ENCODE peak calls at places on chromosome 2, in nine cellular contexts. M is iPS-NIHi11; U is colonic mucosa; P is H7; J is activated B cell treated with CpG ODN at 0.5 μM for 24 hours; C is activated naive CD4-positive, alpha-beta T cell treated with Interleukin-2 at 50 U/mL for 16 hours; L is NCI-H1417; T is AG20443; G is mesenteric fat pad. Q is an unnamed sample.

GRCh38 chr2:64363848-64364247 is 90.1 kb upstream of the LGALSL start:
- DNase-seq in L (no peak), C (no peak), J (no peak), P (no peak), M (peak), U (no peak), T (no peak), G (no peak), Q (no peak)

GRCh38 chr2:106638043-106638442 is 150.9 kb downstream of the CD8B2 start:
- DNase-seq in C (no peak), J (no peak), U (no peak), L (peak), G (no peak), T (peak), M (peak), P (no peak), Q (no peak)

GRCh38 chr2:74391209-74391579 is 11.1 kb upstream of the DCTN1 start:
- DNase-seq in G (no peak), L (no peak), T (peak), C (no peak), J (no peak), U (no peak), M (no peak), P (no peak), Q (no peak)

GRCh38 chr2:29844713-29845320 is 76.6 kb downstream of the ALK start:
- DNase-seq in G (no peak), M (no peak), T (peak), C (no peak), J (no peak), L (no peak), P (no peak), U (no peak), Q (no peak)

GRCh38 chr2:85801871-85802270 is 48.1 kb downstream of the ATOH8 start:
- DNase-seq in G (peak), L (no peak), P (peak), T (no peak), J (no peak), U (no peak), M (no peak), C (no peak), Q (no peak)

GRCh38 chr2:46493241-46493970 is 14.0 kb downstream of the TMEM247 start:
- DNase-seq in T (peak), J (no peak), G (no peak), C (no peak), M (no peak), U (no peak), P (no peak), L (no peak), Q (no peak)

GRCh38 chr2:45052388-45052928 is 43.2 kb upstream of the SIX2 start:
- DNase-seq in G (no peak), T (no peak), L (no peak), M (no peak), C (no peak), P (no peak), J (no peak), U (no peak), Q (no peak)

GRCh38 chr2:79530443-79530842 is 17.6 kb downstream of the CTNNA2 start:
- DNase-seq in U (no peak), L (peak), G (no peak), J (no peak), M (no peak), C (no peak), P (no peak), T (no peak), Q (no peak)

GRCh38 chr2:143558665-143559064 is 429.4 kb downstream of the ARHGAP15 start:
- DNase-seq in L (no peak), C (no peak), G (no peak), J (no peak), T (peak), M (no peak), P (no peak), U (peak), Q (no peak)

GRCh38 chr2:120917876-120918275 is 182.2 kb downstream of the GLI2 start:
- DNase-seq in C (no peak), M (no peak), L (no peak), P (no peak), J (no peak), U (no peak), T (no peak), G (no peak), Q (no peak)

GRCh38 chr2:187783446-187783845 is 229.2 kb upstream of the TFPI start:
- DNase-seq in G (no peak), U (no peak), L (no peak), T (no peak), M (no peak), C (no peak), P (no peak), J (no peak), Q (no peak)

GRCh38 chr2:140808816-140809215 is 1322.0 kb downstream of the LRP1B start:
- DNase-seq in G (no peak), T (no peak), U (no peak), M (no peak), L (no peak), C (no peak), P (no peak), J (no peak), Q (no peak)

GRCh38 chr2:47336259-47337238 is 66.4 kb upstream of the MSH2 start:
- DNase-seq in U (peak), G (no peak), P (no peak), J (no peak), T (peak), M (no peak), L (no peak), C (no peak), Q (no peak)

GRCh38 chr2:222835142-222835822 is 25.6 kb upstream of the ACSL3 start:
- DNase-seq in L (peak), M (no peak), P (no peak), U (peak), J (no peak), G (no peak), T (no peak), C (no peak), Q (no peak)

GRCh38 chr2:38619458-38620164 is 16.9 kb upstream of the HNRNPLL start:
- DNase-seq in L (no peak), U (no peak), J (no peak), P (no peak), G (no peak), C (no peak), T (peak), M (no peak), Q (no peak)

GRCh38 chr2:84938194-84938879 is 32.6 kb upstream of the KCMF1 start:
- DNase-seq in U (no peak), M (no peak), P (no peak), J (no peak), T (no peak), C (peak), G (no peak), L (no peak), Q (no peak)

GRCh38 chr2:30613001-30613400 is 166.0 kb downstream of the LCLAT1 start:
- DNase-seq in M (no peak), G (no peak), L (no peak), P (no peak), J (no peak), T (no peak), U (no peak), C (no peak), Q (no peak)

GRCh38 chr2:159484537-159484936 is 131.8 kb downstream of the BAZ2B start:
- DNase-seq in U (no peak), T (no peak), L (no peak), G (no peak), P (no peak), J (no peak), C (no peak), M (no peak), Q (no peak)

GRCh38 chr2:236565879-236566402 is 3.7 kb upstream of the ACKR3 start:
- DNase-seq in G (no peak), M (no peak), L (peak), U (no peak), C (no peak), J (no peak), T (no peak), P (peak), Q (no peak)

GRCh38 chr2:228543117-228543516 is 361.6 kb upstream of the SPHKAP start:
- DNase-seq in U (no peak), M (no peak), T (no peak), C (no peak), J (no peak), P (no peak), L (no peak), G (no peak), Q (no peak)

GRCh38 chr2:99488587-99488998 is 1.2 kb downstream of the REV1 start:
- DNase-seq in P (peak), C (no peak), M (peak), G (no peak), T (no peak), J (no peak), L (peak), U (peak), Q (no peak)

GRCh38 chr2:70440621-70441020 is 113.0 kb downstream of the TGFA start:
- DNase-seq in M (no peak), T (no peak), G (no peak), C (peak), J (no peak), P (no peak), U (no peak), L (no peak), Q (no peak)

GRCh38 chr2:14975401-14975800 is 342.9 kb downstream of the LRATD1 start:
- DNase-seq in M (no peak), J (no peak), C (no peak), G (no peak), L (no peak), T (no peak), U (no peak), P (no peak), Q (no peak)

GRCh38 chr2:37441055-37441454 is 96.6 kb downstream of the QPCT start:
- DNase-seq in G (no peak), T (no peak), J (no peak), C (no peak), P (no peak), M (no peak), L (no peak), U (no peak), Q (no peak)

GRCh38 chr2:7573166-7573845 is 656.1 kb downstream of the RNF144A start:
- DNase-seq in C (no peak), P (no peak), L (no peak), U (no peak), T (no peak), G (no peak), M (no peak), J (no peak), Q (no peak)

GRCh38 chr2:234691226-234691600 is 194.3 kb upstream of the ARL4C start:
- DNase-seq in C (no peak), G (no peak), M (no peak), U (no peak), J (no peak), T (no peak), P (no peak), L (no peak), Q (no peak)

GRCh38 chr2:138470941-138471340 is 30.6 kb upstream of the SPOPL start:
- DNase-seq in J (no peak), P (no peak), U (no peak), C (no peak), T (no peak), M (no peak), G (no peak), L (no peak), Q (no peak)

GRCh38 chr2:148670773-148671172 is 26.2 kb downstream of the EPC2 start:
- DNase-seq in J (no peak), U (no peak), L (no peak), M (no peak), G (no peak), T (no peak), C (no peak), P (no peak), Q (no peak)

GRCh38 chr2:223076573-223076972 is 24.6 kb downstream of the KCNE4 start:
- DNase-seq in P (no peak), M (no peak), G (no peak), T (peak), C (no peak), J (no peak), U (no peak), L (no peak), Q (no peak)

GRCh38 chr2:60094450-60094929 is 459.0 kb downstream of the BCL11A start:
- DNase-seq in T (no peak), P (peak), M (no peak), G (no peak), U (peak), C (no peak), L (peak), J (no peak), Q (no peak)

GRCh38 chr2:28036307-28036706 is 145.8 kb downstream of the BABAM2 start:
- DNase-seq in T (peak), J (no peak), P (no peak), U (no peak), G (no peak), L (no peak), C (no peak), M (no peak), Q (no peak)

GRCh38 chr2:71299507-71299906 is 32.1 kb upstream of the ZNF638 start:
- DNase-seq in L (peak), G (no peak), C (no peak), T (peak), U (no peak), P (peak), J (no peak), M (peak), Q (no peak)

GRCh38 chr2:227462463-227462951 is 9.4 kb upstream of the AGFG1 start:
- DNase-seq in T (no peak), C (peak), L (no peak), U (no peak), J (peak), M (no peak), G (no peak), P (no peak), Q (no peak)

GRCh38 chr2:158753561-158754302 is 41.4 kb upstream of the DAPL1 start:
- DNase-seq in C (peak), M (peak), T (peak), U (peak), G (no peak), J (no peak), P (peak), L (peak), Q (peak)

GRCh38 chr2:127095367-127095641 is 11.7 kb downstream of the BIN1 start:
- DNase-seq in U (no peak), G (no peak), L (no peak), C (no peak), M (no peak), J (no peak), P (no peak), T (no peak), Q (no peak)

GRCh38 chr2:157672129-157672528 is 43.5 kb upstream of the ACVR1C start:
- DNase-seq in T (no peak), C (no peak), G (no peak), U (no peak), L (no peak), J (no peak), P (no peak), M (no peak), Q (no peak)

GRCh38 chr2:68156419-68156818 is 1.3 kb upstream of the PNO1 start:
- DNase-seq in L (no peak), P (peak), M (no peak), U (no peak), T (no peak), J (no peak), G (no peak), C (no peak), Q (no peak)

GRCh38 chr2:47174731-47175361 is 19.7 kb upstream of the STPG4 start:
- DNase-seq in P (no peak), M (peak), L (peak), T (peak), U (peak), C (peak), G (no peak), J (no peak), Q (no peak)

Q was measured in nephron progenitor cell.